ENCODE peak calls at places on chromosomes 6 and 20, in six cellular contexts. F is neuronal stem cell, D is mesenchymal stem cell, R is IMR-90, M is H1, J is mesendoderm. W is an unnamed sample.

GRCh38 chr6:139161169-139161568 is 26.3 kb downstream of the HECA start:
- DNase-seq in F (no peak), D (peak), R (peak), M (no peak), J (no peak), W (no peak)

GRCh38 chr6:8131265-8131897 is 29.0 kb upstream of the EEF1E1 start:
- DNase-seq in F (peak), D (peak), R (peak), M (peak), J (peak), W (peak)

GRCh38 chr20:50113420-50114224 is 672 bp upstream of the UBE2V1 start:
- DNase-seq in F (no peak), D (no peak), R (no peak), M (no peak), J (no peak), W (peak)

GRCh38 chr20:49853640-49854039 is 41.0 kb downstream of the SLC9A8 start:
- DNase-seq in F (no peak), D (peak), R (peak), M (no peak), J (peak), W (peak)

GRCh38 chr6:134938896-134939295 is 11.0 kb downstream of the ALDH8A1 start:
- DNase-seq in F (no peak), D (peak), R (peak), M (no peak), J (no peak), W (no peak)

GRCh38 chr20:22412977-22413868 is 171.1 kb downstream of the FOXA2 start:
- DNase-seq in F (no peak), D (no peak), R (no peak), M (no peak), J (no peak), W (no peak)

GRCh38 chr6:35136185-35136584 is 5.0 kb downstream of the TCP11 start:
- DNase-seq in F (no peak), D (no peak), R (no peak), M (no peak), J (no peak), W (no peak)

GRCh38 chr20:9407805-9408421 is 106.5 kb upstream of the LAMP5 start:
- DNase-seq in F (peak), D (peak), R (peak), M (peak), J (peak), W (peak)

GRCh38 chr6:90003941-90004340 is 109.7 kb downstream of the GJA10 start:
- DNase-seq in F (no peak), D (no peak), R (peak), M (no peak), J (no peak), W (no peak)

GRCh38 chr6:170026272-170027110 is 264.4 kb downstream of the DLL1 start:
- DNase-seq in F (no peak), D (no peak), R (no peak), M (no peak), J (no peak), W (peak)

GRCh38 chr6:5078121-5078695 is 6.9 kb upstream of the PPP1R3G start:
- DNase-seq in F (no peak), D (no peak), R (no peak), M (no peak), J (peak), W (no peak)

GRCh38 chr6:2765896-2766766 is 938 bp downstream of the WRNIP1 start:
- DNase-seq in F (peak), D (peak), R (peak), M (no peak), J (peak), W (peak)

GRCh38 chr6:101444717-101445116 is 51.2 kb downstream of the GRIK2 start:
- DNase-seq in F (no peak), D (no peak), R (no peak), M (no peak), J (no peak), W (no peak)

GRCh38 chr6:70839286-70840266 is 117.3 kb downstream of the B3GAT2 start:
- DNase-seq in F (no peak), D (no peak), R (peak), M (no peak), J (no peak), W (no peak)

GRCh38 chr6:147170269-147170668 is 33.9 kb upstream of the STXBP5 start:
- DNase-seq in F (no peak), D (peak), R (peak), M (no peak), J (no peak), W (peak)

GRCh38 chr20:9160760-9161159 is 91.9 kb downstream of the PLCB4 start:
- DNase-seq in F (no peak), D (peak), R (no peak), M (no peak), J (no peak), W (no peak)

GRCh38 chr6:36906539-36906938 is 20.8 kb downstream of the C6orf89 start:
- DNase-seq in F (no peak), D (no peak), R (no peak), M (no peak), J (no peak), W (no peak)

GRCh38 chr6:153312633-153313032 is 181.6 kb upstream of the RGS17 start:
- DNase-seq in F (no peak), D (peak), R (peak), M (peak), J (peak), W (no peak)

GRCh38 chr6:107021786-107022185 is 6.2 kb upstream of the MTRES1 start:
- DNase-seq in F (no peak), D (no peak), R (no peak), M (no peak), J (no peak), W (no peak)

GRCh38 chr20:41889871-41890224 is 271.7 kb upstream of the CHD6 start:
- DNase-seq in F (no peak), D (no peak), R (no peak), M (no peak), J (peak), W (no peak)

GRCh38 chr6:131372535-131372934 is 200.5 kb upstream of the ARG1 start:
- DNase-seq in F (no peak), D (no peak), R (no peak), M (no peak), J (no peak), W (no peak)

GRCh38 chr6:143449731-143450452 is 603 bp downstream of the ADAT2 start:
- DNase-seq in F (peak), D (peak), R (peak), M (peak), J (peak), W (no peak)

GRCh38 chr6:163341671-163342070 is 72.8 kb upstream of the QKI start:
- DNase-seq in F (no peak), D (no peak), R (no peak), M (no peak), J (peak), W (peak)

GRCh38 chr6:108074359-108075144 is at the start of gene OSTM1:
- DNase-seq in F (peak), D (peak), R (peak), M (peak), J (peak), W (peak)
- H2BK120ac ChIP-seq in F (no peak), D (peak), R (peak), M (peak), J (no peak), W (peak)

GRCh38 chr20:58907481-58908137 is 55.1 kb downstream of the GNAS start:
- DNase-seq in F (no peak), D (peak), R (peak), M (no peak), J (no peak), W (peak)
- H3K4me3 ChIP-seq in F (no peak), D (peak), R (no peak), M (no peak), J (no peak), W (no peak)

GRCh38 chr6:21323577-21323976 is 270.0 kb upstream of the SOX4 start:
- DNase-seq in F (no peak), D (no peak), R (no peak), M (no peak), J (no peak), W (peak)
- H3K4me2 ChIP-seq in F (no peak), D (no peak), R (no peak), M (no peak), J (no peak), W (no peak)

DNA sequence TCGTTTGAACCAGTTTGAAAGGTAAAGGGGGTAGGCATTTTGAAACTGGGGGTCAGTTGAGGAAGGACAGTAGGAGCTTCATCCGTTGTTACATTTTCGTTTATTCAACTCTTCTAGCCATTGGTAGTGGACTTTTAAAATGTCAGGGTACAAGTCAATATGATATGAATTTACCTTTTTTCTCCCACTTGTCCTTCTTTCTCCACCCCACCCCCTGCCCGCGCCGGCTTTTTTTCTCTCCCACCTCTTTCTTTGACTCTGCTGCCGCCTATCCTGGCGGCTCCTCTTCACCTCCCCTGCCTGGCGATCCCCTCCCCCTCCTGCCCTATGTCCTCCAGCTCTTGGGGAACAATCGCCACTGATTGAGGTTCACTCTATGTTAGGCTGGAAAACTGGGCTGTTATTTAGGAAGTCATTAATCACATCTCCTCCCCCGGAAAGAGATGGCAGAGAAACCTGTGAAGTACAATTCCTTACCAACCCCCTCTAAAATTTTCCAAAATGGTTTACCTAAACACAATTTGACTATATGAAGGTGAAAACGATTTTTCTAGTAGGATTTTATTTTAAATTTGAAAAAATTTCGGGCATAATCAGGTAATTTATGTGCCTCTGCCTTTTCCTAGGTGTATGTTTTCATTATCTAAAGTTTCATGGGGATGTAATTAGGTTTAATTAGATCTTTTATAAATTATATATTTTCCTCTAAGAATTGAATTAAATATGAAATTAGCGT is 812 bp upstream of the LIN28B start:
- DNase-seq in F (peak), D (peak), R (no peak), M (peak), J (peak), W (no peak)
- H2BK120ac ChIP-seq in F (no peak), D (no peak), R (no peak), M (peak), J (peak), W (peak)

GRCh38 chr6:56891754-56892153 is 63.2 kb upstream of the BEND6 start:
- DNase-seq in F (no peak), D (no peak), R (peak), M (no peak), J (peak), W (no peak)

GRCh38 chr6:56888687-56889086 is 66.2 kb upstream of the BEND6 start:
- DNase-seq in F (no peak), D (no peak), R (no peak), M (no peak), J (no peak), W (no peak)

GRCh38 chr6:56890066-56890465 is 64.8 kb upstream of the BEND6 start:
- DNase-seq in F (no peak), D (no peak), R (no peak), M (no peak), J (no peak), W (no peak)

GRCh38 chr6:56890683-56891429 is 64.1 kb upstream of the BEND6 start:
- DNase-seq in F (no peak), D (peak), R (peak), M (no peak), J (peak), W (peak)

DNA sequence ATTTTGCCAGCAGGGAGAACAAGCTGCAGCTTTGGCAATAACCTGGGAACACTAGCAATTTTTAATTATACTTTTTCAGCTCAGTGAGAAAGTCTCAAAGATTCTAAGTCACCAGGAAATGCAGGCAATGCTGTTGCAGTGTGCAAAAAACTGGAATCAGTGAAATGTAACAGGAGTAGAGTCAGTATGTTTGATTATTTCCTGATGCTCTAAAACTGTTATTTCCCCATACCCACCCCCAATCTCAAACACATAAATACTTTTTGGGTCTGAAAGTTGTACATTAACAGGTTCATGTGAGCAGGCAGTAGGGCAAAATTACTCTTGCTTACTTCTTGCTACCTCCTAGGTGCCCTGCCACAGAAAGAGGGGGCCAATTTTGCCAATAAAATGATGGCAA is 65.4 kb upstream of the BEND6 start:
- DNase-seq in F (no peak), D (no peak), R (no peak), M (no peak), J (no peak), W (no peak)
- H3K4me3 ChIP-seq in F (no peak), D (no peak), R (no peak), M (no peak), J (no peak), W (no peak)

DNA sequence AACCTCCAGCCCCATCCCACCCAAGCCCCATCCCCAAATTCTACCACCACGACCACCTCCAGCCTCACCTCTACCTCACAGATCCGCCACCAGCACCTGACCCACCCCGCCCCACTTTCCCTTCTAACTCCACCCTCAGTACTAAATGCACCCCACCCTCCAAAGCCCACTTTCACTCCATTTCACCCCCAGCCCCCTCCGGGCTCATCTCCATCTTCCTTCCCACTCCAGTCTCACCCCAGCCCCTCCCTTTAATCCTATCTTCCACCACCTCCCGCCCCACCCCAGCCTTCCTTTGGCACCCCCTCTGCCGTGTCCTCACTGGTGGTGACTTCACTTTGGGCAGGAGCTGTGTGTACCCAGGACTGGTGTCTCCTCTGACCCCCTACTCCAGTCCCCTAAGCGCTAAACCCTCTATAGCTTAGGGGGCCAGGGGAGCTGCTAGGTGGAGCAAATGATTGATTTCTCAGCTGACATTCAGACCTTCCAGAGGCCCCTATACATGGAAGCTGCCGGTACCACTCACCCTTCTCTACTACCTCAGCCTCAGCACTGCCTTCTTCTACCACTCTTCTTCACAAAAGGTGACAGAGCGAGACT is 2.8 kb upstream of the NSFL1C start:
- DNase-seq in F (no peak), D (no peak), R (no peak), M (no peak), J (no peak), W (no peak)
- H3K4me2 ChIP-seq in F (no peak), D (peak), R (peak), M (no peak), J (no peak), W (no peak)